ENCODE peak calls at places on chromosomes 12 and 14, in nine cellular contexts. W is foreskin fibroblast, N is PC-9, Q is fibroblast of the aortic adventitia, C is thoracic aorta, F is tibial nerve, V is OCI-LY7, G is lower lobe of right lung, Y is PC-3. U is an unnamed sample.

GRCh38 chr12:62512901-62513300 is 46.3 kb downstream of the MON2 start:
- DNase-seq in C (no peak), F (no peak), V (no peak), Y (no peak), G (no peak), W (no peak), Q (no peak), N (no peak), U (no peak)

GRCh38 chr12:126182619-126183236 is 1117.5 kb downstream of the AACS start:
- DNase-seq in C (no peak), W (no peak), Y (no peak), G (no peak), Q (peak; percentile 98), N (no peak), F (peak; percentile 44), V (no peak), U (no peak)

GRCh38 chr12:128259556-128260070 is 7.4 kb upstream of the TMEM132C start:
- DNase-seq in N (no peak), W (no peak), V (peak; percentile 33), C (no peak), Y (peak; percentile 47), G (no peak), F (peak; percentile 42), Q (no peak), U (no peak)

GRCh38 chr14:35301334-35302210 is 9.4 kb downstream of the PSMA6 start:
- DNase-seq in W (no peak), Y (no peak), C (no peak), Q (no peak), N (no peak), F (no peak), G (no peak), V (peak; percentile 31), U (no peak)

GRCh38 chr14:33962016-33962415 is 11.1 kb upstream of the EGLN3 start:
- DNase-seq in N (no peak), Y (no peak), Q (no peak), W (no peak), F (no peak), C (no peak), G (no peak), V (no peak), U (no peak)

GRCh38 chr14:66359500-66359899 is 126.7 kb upstream of the CCDC196 start:
- DNase-seq in V (peak; percentile 69), Y (peak; percentile 70), G (no peak), N (peak; percentile 64), C (no peak), F (no peak), Q (peak; percentile 81), W (peak; percentile 12), U (no peak)

GRCh38 chr12:20272171-20272570 is 96.2 kb upstream of the PDE3A start:
- DNase-seq in V (no peak), W (no peak), N (no peak), G (no peak), F (no peak), C (no peak), Q (no peak), Y (no peak), U (no peak)

GRCh38 chr12:78037707-78038106 is 207.0 kb downstream of the NAV3 start:
- DNase-seq in N (no peak), C (no peak), F (no peak), W (no peak), Q (no peak), V (no peak), Y (no peak), G (no peak), U (no peak)

GRCh38 chr12:69435644-69436043 is 34.5 kb upstream of the FRS2 start:
- DNase-seq in G (no peak), F (no peak), W (no peak), N (no peak), V (no peak), C (no peak), Y (no peak), Q (peak; percentile 90), U (no peak)

GRCh38 chr14:54653764-54654469 is 87.0 kb downstream of the SAMD4A start:
- DNase-seq in F (peak; percentile 67), G (no peak), W (peak; percentile 76), N (peak; percentile 89), Q (peak; percentile 68), C (no peak), V (no peak), Y (peak; percentile 93), U (no peak)

GRCh38 chr12:117842630-117843029 is 126.2 kb downstream of the KSR2 start:
- DNase-seq in C (no peak), Y (no peak), W (no peak), G (no peak), Q (no peak), V (no peak), N (no peak), F (no peak), U (no peak)

GRCh38 chr12:117189725-117190209 is 503 bp downstream of the FBXO21 start:
- DNase-seq in C (no peak), G (peak; percentile 57), Q (peak; percentile 21), N (no peak), V (peak; percentile 62), W (peak; percentile 41), F (peak; percentile 7), Y (peak; percentile 36), U (peak; percentile 25)

GRCh38 chr12:69324797-69325466 is 23.2 kb upstream of the LYZ start:
- DNase-seq in Q (no peak), G (no peak), F (no peak), V (no peak), Y (no peak), C (no peak), N (no peak), W (no peak), U (no peak)

GRCh38 chr14:91245029-91245428 is 525 bp upstream of the GPR68 start:
- DNase-seq in Y (no peak), V (no peak), C (no peak), G (no peak), N (no peak), W (no peak), Q (no peak), F (no peak), U (no peak)

GRCh38 chr12:3670083-3670620 is 82.8 kb downstream of the CRACR2A start:
- DNase-seq in W (no peak), C (no peak), N (no peak), G (no peak), V (no peak), Q (no peak), F (no peak), Y (peak; percentile 50), U (no peak)

GRCh38 chr12:27541031-27541719 is 17.2 kb downstream of the PPFIBP1 start:
- DNase-seq in Q (no peak), F (no peak), G (no peak), W (no peak), C (no peak), Y (no peak), N (no peak), V (no peak), U (no peak)

GRCh38 chr14:50452979-50453705 is 56.5 kb upstream of the CDKL1 start:
- DNase-seq in F (no peak), G (no peak), N (peak; percentile 72), W (peak; percentile 52), Y (peak; percentile 80), V (no peak), Q (peak; percentile 90), C (no peak), U (no peak)

GRCh38 chr12:71904629-71905028 is 34.0 kb upstream of the TPH2 start:
- DNase-seq in C (no peak), F (no peak), Q (no peak), V (no peak), G (no peak), Y (no peak), N (no peak), W (no peak), U (no peak)

GRCh38 chr14:95597784-95598204 is 62.9 kb downstream of the GLRX5 start:
- DNase-seq in Q (peak; percentile 24), N (no peak), W (peak; percentile 50), G (no peak), F (no peak), C (no peak), V (no peak), Y (no peak), U (peak; percentile 53)

GRCh38 chr14:22220427-22220826 is 368.6 kb downstream of the DAD1 start:
- DNase-seq in Y (peak; percentile 68), F (no peak), N (no peak), W (no peak), V (no peak), Q (peak; percentile 15), C (no peak), G (no peak), U (no peak)

GRCh38 chr12:90043264-90043663 is 334.6 kb upstream of the ATP2B1 start:
- DNase-seq in C (no peak), N (no peak), V (no peak), Y (peak; percentile 32), W (no peak), Q (peak; percentile 57), F (no peak), G (no peak), U (no peak)

GRCh38 chr12:120797677-120798642 is 72.3 kb downstream of the ACADS start:
- DNase-seq in N (no peak), Q (no peak), Y (peak; percentile 20), G (no peak), F (no peak), C (no peak), V (peak; percentile 46), W (no peak), U (no peak)
- H3K4me3 ChIP-seq in N (no peak overlapping the region), Q (no peak overlapping the region), Y (no peak overlapping the region), G (no peak overlapping the region), F (no peak overlapping the region), C (no peak overlapping the region), V (peak overlapping the region; percentile 49), W (no peak overlapping the region), U (no peak overlapping the region)

GRCh38 chr14:76473381-76474263 is 97.7 kb downstream of the ESRRB start:
- DNase-seq in V (no peak), Y (no peak), N (no peak), C (no peak), Q (peak; percentile 16), F (no peak), W (no peak), G (no peak), U (no peak)
- TF ChIP-seq CTCF in V (no peak), Y (no peak), N (no peak), C (no peak), Q (peak; percentile 22), F (no peak), W (no peak), G (peak; percentile 12), U (no peak)

GRCh38 chr14:29654910-29655590 is 272.6 kb downstream of the PRKD1 start:
- DNase-seq in W (peak; percentile 36), G (no peak), Y (no peak), V (no peak), C (no peak), F (no peak), Q (peak; percentile 32), N (no peak), U (no peak)
- H3K4me3 ChIP-seq in W (no peak overlapping the region), G (no peak overlapping the region), Y (no peak overlapping the region), V (no peak overlapping the region), C (no peak overlapping the region), F (no peak overlapping the region), Q (no peak overlapping the region), N (no peak overlapping the region), U (no peak overlapping the region)

DNA sequence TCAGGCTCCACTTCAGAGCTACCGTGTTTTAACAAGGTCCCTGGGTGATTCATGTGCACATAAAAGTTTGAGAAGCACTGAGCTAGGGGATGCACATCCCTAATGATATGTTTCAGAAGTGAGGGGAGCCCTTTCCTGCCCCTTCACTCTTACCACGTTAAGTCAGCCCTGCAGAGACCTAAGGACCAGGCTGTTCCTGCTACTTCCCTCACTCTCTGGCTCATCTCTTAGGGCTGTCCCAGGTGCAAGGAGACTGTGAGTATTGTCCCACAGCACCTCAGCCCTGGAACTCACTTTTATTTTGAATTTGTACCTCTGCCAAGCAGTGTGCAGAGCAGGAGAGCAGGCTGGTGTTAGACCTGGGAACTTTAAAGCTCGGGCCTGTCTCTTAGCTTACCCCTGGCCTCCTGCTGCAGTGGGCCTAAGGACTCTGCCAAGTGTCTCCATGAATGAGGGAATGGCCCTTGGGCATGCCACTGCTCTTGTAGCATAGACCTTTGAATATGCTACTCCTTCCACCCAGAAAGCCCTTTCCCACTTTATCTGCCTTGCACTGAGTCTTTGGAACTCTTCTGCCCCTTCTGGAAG is 11.0 kb upstream of the SUSD6 start:
- DNase-seq in Y (no peak), G (no peak), F (no peak), V (no peak), Q (no peak), W (no peak), C (no peak), N (no peak), U (no peak)
- TF ChIP-seq CTCF in Y (no peak), G (no peak), F (no peak), V (no peak), Q (no peak), W (no peak), C (no peak), N (no peak), U (no peak)